ENCODE peak calls at places on chromosomes 5 and 9, in ten cellular contexts. X, K, H, F, G, V, C, S, N and R are unnamed samples.

GRCh38 chr5:68033961-68034581 is 181.5 kb upstream of the PIK3R1 start:
- DNase-seq in X (no peak), N (no peak), G (no peak), H (no peak), F (peak), K (no peak), C (no peak), V (no peak), S (peak), R (no peak)

GRCh38 chr5:179680014-179680779 is 637 bp downstream of the CBY3 start:
- DNase-seq in K (no peak), X (no peak), F (no peak), V (no peak), H (no peak), G (no peak), C (no peak), N (no peak), S (no peak), R (no peak)

GRCh38 chr9:134720136-134720753 is 78.6 kb downstream of the COL5A1 start:
- DNase-seq in S (no peak), V (no peak), F (no peak), G (no peak), N (no peak), H (no peak), X (no peak), C (no peak), K (no peak), R (no peak)

GRCh38 chr5:91379602-91380490 is 3.3 kb downstream of the ARRDC3 start:
- DNase-seq in N (peak), V (peak), S (peak), K (peak), G (peak), C (peak), X (peak), F (peak), H (peak), R (peak)

GRCh38 chr5:33336911-33337620 is 103.7 kb upstream of the TARS1 start:
- DNase-seq in N (no peak), G (no peak), C (no peak), F (no peak), H (no peak), X (no peak), S (no peak), K (no peak), V (no peak), R (no peak)

GRCh38 chr9:38276751-38277439 is 115.6 kb upstream of the ALDH1B1 start:
- DNase-seq in X (no peak), H (no peak), N (no peak), K (no peak), F (no peak), S (no peak), G (no peak), C (no peak), V (no peak), R (no peak)

GRCh38 chr9:1962588-1963134 is 52.5 kb upstream of the SMARCA2 start:
- DNase-seq in C (no peak), V (no peak), G (no peak), H (no peak), K (no peak), F (no peak), X (no peak), N (no peak), S (no peak), R (no peak)

GRCh38 chr9:72038408-72038807 is 22.0 kb downstream of the C9orf57 start:
- DNase-seq in F (no peak), V (no peak), H (no peak), S (no peak), K (no peak), C (no peak), G (no peak), N (no peak), X (no peak), R (no peak)

GRCh38 chr5:132411382-132411925 is 41.9 kb downstream of the SLC22A5 start:
- DNase-seq in N (no peak), G (no peak), H (no peak), C (no peak), X (no peak), F (no peak), V (no peak), K (peak), S (no peak), R (no peak)

GRCh38 chr5:169945831-169946261 is 34.4 kb downstream of the INSYN2B start:
- DNase-seq in C (no peak), G (peak), V (peak), H (no peak), K (no peak), S (peak), F (peak), X (peak), N (no peak), R (peak)

GRCh38 chr9:27467486-27467885 is 56.6 kb upstream of the IFNK start:
- DNase-seq in X (no peak), C (no peak), N (no peak), H (no peak), K (no peak), S (no peak), G (no peak), V (no peak), F (no peak), R (no peak)

GRCh38 chr9:129327552-129328283 is 149.7 kb upstream of the IER5L start:
- DNase-seq in N (no peak), G (no peak), C (no peak), S (no peak), X (no peak), V (no peak), H (no peak), F (no peak), K (no peak), R (no peak)

GRCh38 chr5:108472237-108472636 is 90.3 kb upstream of the FBXL17 start:
- DNase-seq in S (no peak), C (no peak), N (no peak), V (no peak), G (no peak), F (no peak), K (no peak), H (no peak), X (no peak), R (no peak)

GRCh38 chr5:169970911-169971436 is 9.3 kb downstream of the INSYN2B start:
- DNase-seq in V (no peak), F (peak), C (no peak), X (no peak), H (no peak), S (peak), K (no peak), N (no peak), G (peak), R (no peak)

GRCh38 chr9:126719677-126720435 is 85.0 kb upstream of the ZBTB43 start:
- DNase-seq in C (peak), N (peak), V (peak), K (peak), S (no peak), G (peak), F (no peak), X (peak), H (peak), R (peak)

GRCh38 chr5:35990524-35990923 is 666 bp downstream of the UGT3A1 start:
- DNase-seq in X (no peak), C (no peak), V (no peak), S (no peak), G (no peak), F (no peak), N (no peak), H (no peak), K (no peak), R (no peak)

GRCh38 chr9:108049026-108049591 is 559.5 kb upstream of the KLF4 start:
- DNase-seq in N (no peak), C (no peak), K (no peak), X (no peak), V (no peak), G (peak), S (peak), F (peak), H (no peak), R (no peak)

GRCh38 chr5:123448743-123449142 is 25.5 kb upstream of the CEP120 start:
- DNase-seq in H (no peak), X (no peak), K (no peak), N (no peak), V (no peak), F (no peak), S (no peak), C (no peak), G (no peak), R (no peak)

GRCh38 chr9:68619056-68619455 is 78.4 kb upstream of the TMEM252 start:
- DNase-seq in K (no peak), S (no peak), H (no peak), C (no peak), G (no peak), F (no peak), V (no peak), N (no peak), X (no peak), R (no peak)

GRCh38 chr9:88992556-88992955 is 1.3 kb downstream of the S1PR3 start:
- DNase-seq in S (no peak), V (no peak), F (no peak), X (no peak), N (no peak), K (no peak), H (no peak), C (no peak), G (no peak), R (no peak)

GRCh38 chr5:170070556-170071412 is 34.9 kb upstream of the FOXI1 start:
- DNase-seq in F (peak), X (peak), S (peak), H (no peak), N (peak), G (peak), C (no peak), K (no peak), V (no peak), R (no peak)

GRCh38 chr5:19401032-19401431 is 587.0 kb downstream of the CDH18 start:
- DNase-seq in F (no peak), C (no peak), V (no peak), G (no peak), S (no peak), N (no peak), X (no peak), H (no peak), K (no peak), R (no peak)

GRCh38 chr5:157541452-157542118 is 34.0 kb downstream of the ADAM19 start:
- DNase-seq in V (no peak), S (no peak), H (no peak), G (no peak), K (peak), F (no peak), C (no peak), N (no peak), X (no peak), R (no peak)

GRCh38 chr9:22649384-22649783 is 202.8 kb downstream of the DMRTA1 start:
- DNase-seq in X (no peak), V (no peak), H (no peak), C (no peak), F (peak), S (peak), K (no peak), G (no peak), N (no peak), R (no peak)

GRCh38 chr5:69024241-69024651 is 69.6 kb upstream of the SLC30A5 start:
- DNase-seq in G (peak), N (peak), H (no peak), K (no peak), F (no peak), X (peak), S (no peak), C (no peak), V (no peak), R (no peak)

GRCh38 chr9:133114451-133114885 is 6.6 kb downstream of the RALGDS start:
- DNase-seq in F (no peak), K (no peak), N (peak), S (no peak), C (no peak), X (no peak), H (no peak), G (no peak), V (peak), R (no peak)

GRCh38 chr5:72035831-72036230 is 71.4 kb upstream of the MAP1B start:
- DNase-seq in N (no peak), G (no peak), H (no peak), S (no peak), C (no peak), F (no peak), K (no peak), V (no peak), X (no peak), R (no peak)

GRCh38 chr5:40277161-40277906 is 402.4 kb upstream of the PTGER4 start:
- DNase-seq in H (no peak), N (no peak), K (peak), G (no peak), F (no peak), S (no peak), X (no peak), C (no peak), V (no peak), R (no peak)

GRCh38 chr9:31490551-31491106 is 893.8 kb upstream of the ACO1 start:
- DNase-seq in G (no peak), H (no peak), V (no peak), K (no peak), X (no peak), C (no peak), N (no peak), F (no peak), S (no peak), R (no peak)

GRCh38 chr5:55393501-55394175 is 85.8 kb downstream of the MTREX start:
- DNase-seq in F (no peak), S (no peak), N (no peak), K (no peak), X (no peak), G (no peak), V (no peak), H (no peak), C (no peak), R (no peak)

GRCh38 chr9:128987800-128988199 is 40.3 kb downstream of the NUP188 start:
- DNase-seq in G (peak), X (no peak), H (no peak), F (peak), C (no peak), S (peak), N (no peak), V (no peak), K (no peak), R (peak)

GRCh38 chr9:15552641-15553527 is at the start of gene CCDC171:
- DNase-seq in G (peak), K (peak), N (peak), X (peak), F (peak), S (peak), C (peak), V (peak), H (peak), R (peak)

GRCh38 chr5:14593326-14594036 is 11.9 kb downstream of the OTULINL start:
- DNase-seq in S (no peak), K (peak), G (no peak), H (no peak), F (no peak), C (no peak), X (no peak), N (no peak), V (no peak), R (no peak)